ENCODE peak calls at places on chromosomes 4 and X, in six cellular contexts. B is tibial nerve, P is brain microvascular endothelial cell, N is DND-41, G is mammary epithelial cell, I is heart right ventricle. R is an unnamed sample.

GRCh38 chr4:7959066-7959465 is 19.4 kb upstream of the AFAP1 start:
- DNase-seq in P (no peak), N (no peak), G (no peak), I (no peak), B (no peak), R (no peak)

GRCh38 chrX:109890910-109891502 is 111.9 kb upstream of the TMEM164 start:
- DNase-seq in G (peak; percentile 34), P (peak; percentile 45), B (peak; percentile 26), I (peak; percentile 45), N (peak; percentile 46), R (no peak)

GRCh38 chr4:24793219-24794005 is 2.0 kb upstream of the SOD3 start:
- DNase-seq in G (peak; percentile 55), I (no peak), B (no peak), N (no peak), P (peak; percentile 29), R (no peak)

GRCh38 chr4:173333658-173334084 is 487 bp downstream of the HMGB2 start:
- DNase-seq in P (no peak), N (peak; percentile 79), G (no peak), I (peak; percentile 59), B (peak; percentile 22), R (no peak)

GRCh38 chr4:113674733-113675132 is 86.8 kb downstream of the CAMK2D start:
- DNase-seq in P (no peak), G (no peak), N (no peak), I (no peak), B (no peak), R (no peak)

GRCh38 chr4:148849581-148849980 is 407.4 kb upstream of the NR3C2 start:
- DNase-seq in B (no peak), G (no peak), I (no peak), N (no peak), P (no peak), R (no peak)

GRCh38 chr4:103397527-103397926 is 199.4 kb upstream of the CENPE start:
- DNase-seq in N (no peak), I (no peak), B (no peak), P (no peak), G (no peak), R (no peak)

GRCh38 chr4:40214038-40214437 is 17.2 kb downstream of the RHOH start:
- DNase-seq in N (no peak), B (no peak), G (no peak), I (no peak), P (no peak), R (no peak)

GRCh38 chr4:107835409-107835808 is 10.7 kb downstream of the SGMS2 start:
- DNase-seq in I (no peak), P (peak; percentile 10), B (no peak), N (no peak), G (no peak), R (no peak)

GRCh38 chrX:149638860-149639259 is 7.3 kb upstream of the TMEM185A start:
- DNase-seq in G (peak; percentile 34), P (no peak), B (no peak), I (no peak), N (no peak), R (no peak)

GRCh38 chrX:40152706-40153334 is 55.1 kb upstream of the BCOR start:
- DNase-seq in P (no peak), G (no peak), N (no peak), B (no peak), I (peak; percentile 44), R (no peak)

GRCh38 chr4:108342325-108342986 is 173.7 kb upstream of the LEF1 start:
- DNase-seq in I (no peak), P (no peak), N (peak; percentile 63), B (no peak), G (no peak), R (no peak)

GRCh38 chrX:40414335-40414734 is 166.4 kb upstream of the ATP6AP2 start:
- DNase-seq in G (no peak), N (no peak), P (no peak), I (no peak), B (no peak), R (no peak)

GRCh38 chr4:89719536-89719935 is 117.4 kb downstream of the SNCA start:
- DNase-seq in N (no peak), G (no peak), B (no peak), P (no peak), I (no peak), R (no peak)

GRCh38 chrX:97806238-97806637 is 922.5 kb downstream of the RPA4 start:
- DNase-seq in P (no peak), G (no peak), I (no peak), N (no peak), B (no peak), R (no peak)

GRCh38 chr4:188008377-188008776 is 12.8 kb downstream of the ZFP42 start:
- DNase-seq in B (no peak), G (peak; percentile 84), N (no peak), P (peak; percentile 97), I (no peak), R (peak; percentile 25)

GRCh38 chr4:113979157-113979972 is at the start of gene ARSJ:
- DNase-seq in N (no peak), P (peak; percentile 76), B (peak; percentile 12), I (peak; percentile 34), G (peak; percentile 82), R (no peak)

GRCh38 chr4:38495481-38495880 is 168.5 kb upstream of the KLF3 start:
- DNase-seq in N (no peak), I (no peak), P (no peak), B (no peak), G (no peak), R (no peak)

GRCh38 chr4:8732681-8733243 is 138.9 kb downstream of the HMX1 start:
- DNase-seq in G (no peak), P (no peak), B (no peak), N (no peak), I (no peak), R (no peak)

GRCh38 chr4:108029321-108029720 is 39.6 kb downstream of the HADH start:
- DNase-seq in B (no peak), P (no peak), N (no peak), G (no peak), I (no peak), R (no peak)

GRCh38 chrX:102345916-102346315 is 93.9 kb downstream of the NXF2B start:
- DNase-seq in P (peak; percentile 59), G (peak; percentile 18), B (peak; percentile 82), N (peak; percentile 56), I (peak; percentile 12), R (no peak)

GRCh38 chrX:102339312-102340298 is 92.6 kb downstream of the NXF2 start:
- DNase-seq in N (peak; percentile 39), G (no peak), B (no peak), P (no peak), I (no peak), R (no peak)

GRCh38 chrX:102338162-102338561 is 91.2 kb downstream of the NXF2 start:
- DNase-seq in G (no peak), I (no peak), P (no peak), N (no peak), B (no peak), R (no peak)

DNA sequence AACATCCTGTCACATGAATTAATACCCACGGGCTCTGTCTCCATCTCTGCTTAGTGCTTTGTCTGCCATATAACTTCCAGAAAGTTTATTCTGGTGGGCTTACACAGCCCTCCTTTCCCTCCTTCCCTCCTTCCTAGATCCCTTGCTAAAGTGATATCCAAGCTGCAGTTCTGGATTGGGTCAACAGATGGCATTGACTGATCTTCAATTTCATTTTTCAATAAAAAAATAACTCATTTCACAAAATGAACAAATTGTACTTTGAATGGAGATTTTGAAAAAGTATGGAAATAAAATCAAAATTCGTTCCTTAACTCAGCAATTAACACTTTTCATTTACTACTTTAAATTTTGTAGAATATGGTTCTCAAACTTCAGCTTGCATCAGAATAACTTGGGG is 94.9 kb downstream of the NXF2 start:
- DNase-seq in B (no peak), G (no peak), N (no peak), I (no peak), P (no peak), R (no peak)
- TF ChIP-seq CTCF in B (no peak), G (no peak), N (peak; percentile 20), I (no peak), P (peak; percentile 37), R (no peak)

GRCh38 chr4:48518143-48518542 is 28.1 kb downstream of the ZAR1 start:
- DNase-seq in N (no peak), G (no peak), I (no peak), B (no peak), P (no peak), R (no peak)
- H3K4me3 ChIP-seq in N (no peak overlapping the region), G (no peak overlapping the region), I (no peak overlapping the region), B (no peak overlapping the region), P (no peak overlapping the region), R (no peak overlapping the region)

GRCh38 chr4:4386296-4386735 is 586 bp upstream of the NSG1 start:
- DNase-seq in I (no peak), P (no peak), B (no peak), N (peak; percentile 75), G (peak; percentile 23), R (no peak)

GRCh38 chr4:4384837-4385236 is 2.1 kb upstream of the NSG1 start:
- DNase-seq in N (no peak), I (no peak), P (no peak), B (no peak), G (peak; percentile 37), R (no peak)

GRCh38 chr4:4387531-4388311 is 819 bp downstream of the NSG1 start:
- DNase-seq in N (no peak), B (no peak), G (no peak), I (no peak), P (no peak), R (no peak)

GRCh38 chr4:4386736-4387392 is at the start of gene NSG1:
- DNase-seq in P (no peak), B (no peak), N (peak; percentile 68), G (peak; percentile 58), I (no peak), R (no peak)

GRCh38 chr4:4385729-4386295 is 1.1 kb upstream of the NSG1 start:
- DNase-seq in P (no peak), N (no peak), I (no peak), G (no peak), B (no peak), R (no peak)
- H3K27me3 ChIP-seq in P (peaks cover 56% of the 10 kb centered on the region), N (peaks cover 50% of the 10 kb centered on the region), I (peaks cover 59% of the 10 kb centered on the region), G (peaks cover 2% of the 10 kb centered on the region), B (peaks cover 73% of the 10 kb centered on the region), R (peaks cover 35% of the 10 kb centered on the region)

DNA sequence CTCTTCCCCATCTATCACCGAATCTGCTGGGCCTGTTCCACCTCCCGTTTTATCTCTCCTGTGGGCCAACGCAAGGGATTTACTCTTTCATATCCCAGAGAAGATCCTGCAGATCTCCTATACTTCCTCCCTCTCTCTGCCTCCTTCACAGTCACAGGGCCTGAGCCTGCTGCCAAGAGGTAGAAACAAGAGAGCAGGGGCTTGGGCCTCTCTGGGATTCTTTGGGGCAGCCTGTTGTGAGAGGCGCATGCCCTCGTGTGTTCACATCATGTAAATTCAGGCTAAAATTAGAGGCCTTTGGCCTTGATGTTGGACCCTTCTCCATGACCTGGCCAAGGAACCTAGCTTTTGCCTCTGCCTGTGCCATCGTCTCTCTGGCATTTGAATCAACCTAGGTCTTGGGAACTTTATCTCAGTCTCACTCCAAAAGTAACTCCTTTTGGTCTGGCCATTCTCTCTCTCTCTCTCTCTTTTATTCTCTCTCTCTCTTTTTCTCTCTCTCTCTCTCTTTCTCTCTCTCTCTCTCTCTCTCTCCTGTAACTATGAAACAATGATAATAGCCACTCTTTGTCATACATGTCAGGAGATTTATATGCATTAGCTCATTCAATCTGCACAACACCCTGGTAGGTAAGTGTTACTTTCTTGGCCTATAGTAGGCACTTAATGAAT is 20.0 kb upstream of the EFNB1 start:
- DNase-seq in I (peak; percentile 21), B (no peak), G (no peak), N (no peak), P (no peak), R (no peak)
- TF ChIP-seq CTCF in I (peak; percentile 47), B (peak; percentile 36), G (peak; percentile 3), N (no peak), P (peak; percentile 48), R (peak; percentile 31)

GRCh38 chr4:105306158-105306781 is 159.6 kb downstream of the TET2 start:
- DNase-seq in I (no peak), B (no peak), N (no peak), P (peak; percentile 40), G (peak; percentile 53), R (no peak)
- H3K4me3 ChIP-seq in I (no peak overlapping the region), B (no peak overlapping the region), N (no peak overlapping the region), P (no peak overlapping the region), G (no peak overlapping the region), R (no peak overlapping the region)

R was measured in BJ.